ENCODE peak calls at places on chromosomes 16 and 17, in five cellular contexts. N is right atrium auricular region, J is mucosa of descending colon, A is colonic mucosa, F is kidney. T is an unnamed sample. For H3K9me3, the result is how much of the 10 kb centered on the place peaks cover.

GRCh38 chr16:12119562-12119961 is 143.0 kb downstream of the SNX29 start:
- DNase-seq in N (no peak), J (no peak), A (no peak), F (peak), T (peak)

GRCh38 chr16:81487301-81487720 is 42.7 kb downstream of the CMIP start:
- DNase-seq in N (no peak), J (no peak), A (no peak), F (peak), T (no peak)

GRCh38 chr17:47989700-47990099 is 18.8 kb downstream of the CDK5RAP3 start:
- DNase-seq in N (no peak), J (no peak), A (no peak), F (no peak), T (no peak)

GRCh38 chr16:56294599-56294998 is 103.3 kb downstream of the GNAO1 start:
- DNase-seq in N (no peak), J (no peak), A (no peak), F (no peak), T (no peak)

GRCh38 chr17:40060887-40061480 is 1.8 kb upstream of the THRA start:
- DNase-seq in N (no peak), J (no peak), A (no peak), F (no peak), T (no peak)

GRCh38 chr16:53372942-53373871 is 61.1 kb upstream of the RBL2 start:
- DNase-seq in N (no peak), J (peak), A (peak), F (peak), T (peak)

GRCh38 chr16:49654425-49654824 is 201.5 kb downstream of the ZNF423 start:
- DNase-seq in N (no peak), J (no peak), A (no peak), F (no peak), T (no peak)

GRCh38 chr17:82231562-82232321 is 2.9 kb downstream of the SLC16A3 start:
- DNase-seq in N (peak), J (peak), A (peak), F (peak), T (peak)

GRCh38 chr16:82016268-82016667 is 5.0 kb upstream of the SDR42E1 start:
- DNase-seq in N (no peak), J (no peak), A (peak), F (no peak), T (no peak)

GRCh38 chr17:66177048-66177447 is 14.9 kb downstream of the CEP112 start:
- DNase-seq in N (no peak), J (no peak), A (no peak), F (no peak), T (no peak)

GRCh38 chr17:50196826-50197225 is 4.6 kb downstream of the COL1A1 start:
- DNase-seq in N (no peak), J (no peak), A (no peak), F (no peak), T (no peak)

GRCh38 chr17:66542967-66543525 is 240.6 kb downstream of the PRKCA start:
- DNase-seq in N (no peak), J (no peak), A (no peak), F (no peak), T (no peak)

GRCh38 chr17:75073618-75074047 is 14.1 kb upstream of the SLC16A5 start:
- DNase-seq in N (no peak), J (no peak), A (no peak), F (peak), T (no peak)

GRCh38 chr16:31094088-31094423 is 541 bp downstream of the VKORC1 start:
- DNase-seq in N (no peak), J (no peak), A (peak), F (no peak), T (no peak)

GRCh38 chr17:57484081-57484666 is 227.9 kb downstream of the MSI2 start:
- DNase-seq in N (no peak), J (no peak), A (no peak), F (no peak), T (no peak)

GRCh38 chr16:19753815-19754643 is 36.0 kb downstream of the IQCK start:
- DNase-seq in N (no peak), J (no peak), A (peak), F (no peak), T (peak)

GRCh38 chr16:4415538-4416199 is 727 bp downstream of the CORO7 start:
- DNase-seq in N (no peak), J (peak), A (peak), F (peak), T (peak)

GRCh38 chr17:79835953-79836951 is 3.0 kb downstream of the CBX4 start:
- DNase-seq in N (no peak), J (peak), A (peak), F (peak), T (peak)

GRCh38 chr17:28723159-28723835 is 2.7 kb downstream of the TLCD1 start:
- DNase-seq in N (no peak), J (no peak), A (no peak), F (no peak), T (no peak)

GRCh38 chr17:62718420-62718819 is 89.7 kb downstream of the MARCHF10 start:
- DNase-seq in N (no peak), J (no peak), A (no peak), F (no peak), T (no peak)

GRCh38 chr16:28623172-28623711 is 13.4 kb upstream of the SULT1A1 start:
- DNase-seq in N (no peak), J (peak), A (peak), F (peak), T (peak)

GRCh38 chr16:59356709-59357108 is 622.6 kb upstream of the GOT2 start:
- DNase-seq in N (no peak), J (no peak), A (no peak), F (no peak), T (no peak)

GRCh38 chr16:88711750-88712340 is 5.5 kb downstream of the CTU2 start:
- DNase-seq in N (no peak), J (no peak), A (no peak), F (no peak), T (no peak)

GRCh38 chr17:72175787-72176515 is 55.1 kb downstream of the SOX9 start:
- DNase-seq in N (no peak), J (no peak), A (no peak), F (peak), T (no peak)

GRCh38 chr17:43170140-43170765 is 761 bp upstream of the NBR1 start:
- DNase-seq in N (peak), J (peak), A (peak), F (peak), T (peak)

GRCh38 chr17:50475362-50475761 is 3.3 kb upstream of the RSAD1 start:
- DNase-seq in N (no peak), J (peak), A (no peak), F (no peak), T (no peak)

GRCh38 chr16:84836234-84836647 is 16.5 kb downstream of the CRISPLD2 start:
- DNase-seq in N (peak), J (peak), A (no peak), F (peak), T (peak)

GRCh38 chr17:6313835-6314234 is 121.1 kb downstream of the AIPL1 start:
- DNase-seq in N (no peak), J (no peak), A (no peak), F (no peak), T (no peak)

GRCh38 chr17:11980813-11981212 is 16.5 kb downstream of the ZNF18 start:
- DNase-seq in N (no peak), J (no peak), A (no peak), F (no peak), T (no peak)
- TF ChIP-seq CTCF in N (no peak), J (no peak), A (no peak), F (no peak), T (no peak)

DNA sequence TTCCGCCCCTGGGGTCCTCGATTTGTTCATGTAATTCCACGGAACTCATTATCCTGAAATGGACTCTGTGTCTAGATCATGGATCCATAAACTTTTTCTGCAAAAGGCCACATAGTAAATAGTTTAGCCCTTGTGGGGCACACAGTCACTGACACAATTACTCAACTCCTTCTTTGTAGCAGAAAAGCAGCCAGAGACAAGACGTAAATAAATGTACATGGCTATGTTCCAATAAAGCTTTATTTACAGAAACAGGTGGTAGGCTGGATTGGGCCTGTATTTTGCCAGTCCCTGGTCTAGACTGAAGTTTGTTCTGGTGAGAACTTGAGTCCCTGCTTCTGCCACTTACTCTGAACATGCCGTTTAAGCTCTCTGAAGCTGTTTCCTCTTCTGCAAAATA is 62.0 kb upstream of the FOXF1 start:
- DNase-seq in N (no peak), J (no peak), A (no peak), F (no peak), T (no peak)
- H3K9me3 ChIP-seq in N (under half), J (under half), A (under half), F (under half), T (under half)

GRCh38 chr16:2271848-2272461 is 4.0 kb upstream of the RNPS1 start:
- DNase-seq in N (no peak), J (peak), A (no peak), F (no peak), T (no peak)

GRCh38 chr16:2275476-2276450 is 7.8 kb upstream of the RNPS1 start:
- DNase-seq in N (no peak), J (no peak), A (no peak), F (no peak), T (no peak)

GRCh38 chr16:2273484-2273883 is 5.6 kb upstream of the RNPS1 start:
- DNase-seq in N (no peak), J (no peak), A (no peak), F (no peak), T (no peak)

GRCh38 chr16:2276501-2277195 is 8.7 kb upstream of the RNPS1 start:
- DNase-seq in N (no peak), J (no peak), A (no peak), F (no peak), T (no peak)

DNA sequence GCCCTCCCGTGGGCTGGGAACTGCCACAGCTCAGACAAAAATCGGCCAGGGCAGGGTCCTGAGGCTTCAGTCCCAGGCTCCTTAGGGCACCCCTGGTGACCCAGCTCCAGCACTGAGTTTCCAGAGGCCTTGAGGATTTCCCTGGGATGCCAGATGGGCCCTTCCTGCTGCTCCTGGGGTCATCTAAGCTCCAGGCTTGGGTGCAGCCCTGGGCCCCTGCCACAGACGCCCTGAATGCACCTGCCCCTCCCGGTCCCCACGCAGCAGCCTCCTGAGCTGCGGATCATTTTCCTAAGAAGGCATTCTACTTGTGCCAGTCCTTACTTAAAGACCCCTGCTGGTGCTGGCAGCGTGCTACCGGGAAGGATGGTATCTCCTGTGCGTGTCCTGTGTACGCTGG is 6.0 kb upstream of the RNPS1 start:
- DNase-seq in N (no peak), J (no peak), A (no peak), F (no peak), T (no peak)
- TF ChIP-seq CTCF in N (no peak), J (no peak), A (no peak), F (no peak), T (no peak)

GRCh38 chr17:22233382-22233781 is 541.1 kb downstream of the KCNJ18 start:
- DNase-seq in N (no peak), J (no peak), A (no peak), F (no peak), T (no peak)
- H3K9me3 ChIP-seq in N (under half), J (half or more), A (under half), F (under half), T (under half)

GRCh38 chr17:55172612-55173011 is 92.1 kb upstream of the HLF start:
- DNase-seq in N (no peak), J (no peak), A (no peak), F (no peak), T (no peak)

GRCh38 chr17:55175788-55176425 is 88.9 kb upstream of the HLF start:
- DNase-seq in N (no peak), J (no peak), A (no peak), F (no peak), T (no peak)

GRCh38 chr17:55174133-55174532 is 90.6 kb upstream of the HLF start:
- DNase-seq in N (no peak), J (no peak), A (no peak), F (no peak), T (no peak)

GRCh38 chr17:55177914-55178217 is 86.9 kb upstream of the HLF start:
- DNase-seq in N (no peak), J (no peak), A (no peak), F (no peak), T (no peak)

DNA sequence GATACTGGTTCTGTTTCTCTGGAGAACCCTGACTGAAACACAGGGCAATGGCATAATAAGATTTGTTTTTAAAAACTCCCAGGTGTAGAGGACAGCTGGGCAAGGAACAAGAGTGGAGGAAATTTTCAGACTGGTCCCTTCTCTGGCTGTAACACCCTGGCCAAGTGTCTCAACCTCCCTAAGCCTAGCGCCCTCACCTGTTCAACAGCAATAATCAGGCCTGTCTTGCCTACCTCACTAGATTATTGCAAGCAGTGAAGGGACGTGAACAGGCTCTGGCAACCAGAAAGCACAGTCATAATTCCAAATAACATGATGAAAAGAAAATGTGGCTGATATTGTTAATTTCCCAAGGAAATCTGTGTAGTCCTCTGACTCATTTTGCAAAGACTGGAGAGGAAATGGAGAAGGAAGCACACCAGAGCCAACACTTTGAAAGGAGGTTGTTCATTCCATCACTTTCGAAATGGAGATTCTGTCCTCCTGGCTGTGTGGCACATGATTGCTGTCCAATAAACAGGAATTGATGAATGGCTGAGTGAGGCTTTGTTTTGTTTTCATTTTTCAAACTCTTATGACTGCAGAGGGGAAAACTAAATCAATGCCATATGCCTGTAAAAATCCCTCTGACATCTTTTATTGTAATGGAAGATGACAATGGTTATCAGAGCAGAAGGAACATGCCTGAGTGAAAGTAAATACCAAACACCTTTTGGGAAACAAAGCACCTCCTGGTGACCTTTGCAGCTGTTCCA is 87.4 kb upstream of the HLF start:
- DNase-seq in N (no peak), J (no peak), A (no peak), F (no peak), T (no peak)
- TF ChIP-seq CTCF in N (no peak), J (no peak), A (no peak), F (no peak), T (no peak)

GRCh38 chr16:3295783-3296182 is 9.4 kb downstream of the TIGD7 start:
- DNase-seq in N (no peak), J (no peak), A (no peak), F (no peak), T (no peak)
- H3K9me3 ChIP-seq in N (half or more), J (half or more), A (under half), F (under half), T (half or more)

DNA sequence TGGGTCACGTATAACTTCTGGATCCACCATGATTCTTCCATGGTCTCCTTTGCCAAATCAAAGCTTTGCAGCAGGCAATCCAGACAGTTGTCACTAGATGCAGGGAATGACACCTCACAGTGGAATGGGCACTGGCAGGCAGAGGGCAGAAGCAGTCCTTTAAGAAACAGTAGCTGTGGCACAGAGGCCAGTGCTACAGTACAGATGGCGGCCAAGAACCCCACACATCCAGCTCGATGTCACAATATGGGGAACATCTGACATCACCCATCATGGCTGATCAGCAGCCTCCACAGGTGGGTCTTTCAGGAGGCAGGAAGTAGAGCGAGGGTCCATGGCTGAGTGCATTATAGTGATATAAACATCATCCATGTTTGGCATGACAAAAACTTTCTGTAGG is 18.8 kb upstream of the ERN1 start:
- DNase-seq in N (peak), J (no peak), A (no peak), F (no peak), T (peak)
- TF ChIP-seq CTCF in N (peak), J (no peak), A (no peak), F (no peak), T (no peak)

DNA sequence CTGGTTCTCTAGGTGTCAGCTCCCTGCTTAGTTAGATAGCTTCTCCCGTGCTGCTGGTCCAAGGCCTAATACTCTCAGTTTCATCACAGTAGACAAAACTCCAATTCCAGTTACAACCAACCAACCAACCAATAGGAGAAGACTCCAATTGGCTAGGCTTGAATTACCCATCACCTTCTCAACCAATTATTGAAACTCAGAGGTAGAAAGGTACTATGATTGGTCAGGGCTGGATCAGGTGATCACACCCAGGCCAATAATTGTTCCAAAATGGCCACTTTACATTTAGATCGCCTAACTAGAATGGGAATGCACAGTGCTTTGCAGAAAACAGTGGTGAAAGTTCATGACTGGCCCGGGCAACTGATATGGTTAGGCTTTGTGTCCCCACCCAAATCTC is 49.5 kb upstream of the CRHR1 start:
- DNase-seq in N (no peak), J (no peak), A (no peak), F (no peak), T (no peak)
- H3K9me3 ChIP-seq in N (under half), J (under half), A (under half), F (under half), T (under half)

GRCh38 chr17:37361543-37361942 is 14.2 kb upstream of the C17orf78 start:
- DNase-seq in N (no peak), J (no peak), A (no peak), F (no peak), T (no peak)

GRCh38 chr17:37360632-37361031 is 15.2 kb upstream of the C17orf78 start:
- DNase-seq in N (no peak), J (no peak), A (no peak), F (no peak), T (no peak)

GRCh38 chr17:37359682-37360188 is 16.1 kb upstream of the C17orf78 start:
- DNase-seq in N (peak), J (no peak), A (no peak), F (no peak), T (no peak)

GRCh38 chr17:37358098-37358829 is 17.5 kb upstream of the C17orf78 start:
- DNase-seq in N (peak), J (peak), A (peak), F (no peak), T (peak)

DNA sequence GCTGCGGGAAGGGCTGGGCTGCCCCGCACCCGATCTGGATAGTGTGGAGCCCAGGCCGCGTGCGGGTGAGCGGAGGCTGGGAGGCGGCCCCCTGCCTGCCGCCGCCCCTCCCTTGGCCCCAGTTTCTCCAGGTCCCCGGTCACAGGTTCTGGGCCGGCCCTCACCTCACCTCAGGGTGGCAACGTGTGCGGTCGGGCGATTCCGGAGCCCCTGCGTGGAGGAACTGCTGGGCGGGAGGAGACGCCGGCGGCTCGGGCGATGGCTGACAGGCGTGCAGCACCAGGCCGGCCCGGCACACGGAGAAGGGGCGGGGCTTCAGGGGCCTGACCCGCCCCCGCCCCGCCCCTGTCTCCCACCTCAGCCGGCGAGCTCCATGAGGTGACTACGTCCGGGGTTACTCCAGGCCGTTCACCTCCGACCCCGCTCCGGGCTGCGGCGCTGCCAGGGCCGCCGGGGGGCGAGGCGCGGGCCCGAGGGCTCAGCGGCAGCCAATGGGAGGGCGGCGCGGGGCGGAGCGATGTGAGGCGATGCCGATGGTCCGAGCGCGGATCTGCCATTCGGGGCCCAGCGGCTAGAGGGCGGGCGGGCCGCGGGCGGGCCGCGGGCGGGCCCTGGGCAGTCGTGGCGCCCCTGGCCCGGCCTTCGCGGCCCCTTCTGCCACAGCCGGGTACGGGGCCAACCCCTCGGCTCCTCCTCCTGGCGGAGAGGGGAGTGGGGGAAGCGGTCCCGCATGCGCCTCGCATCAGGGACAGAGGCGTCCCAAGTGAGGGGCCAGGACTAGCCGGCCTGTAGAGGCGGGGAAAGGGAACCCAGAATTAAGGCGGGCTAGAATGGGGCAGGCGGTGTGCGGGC is 16.7 kb upstream of the C17orf78 start:
- DNase-seq in N (peak), J (peak), A (peak), F (peak), T (peak)
- TF ChIP-seq CTCF in N (peak), J (peak), A (peak), F (no peak), T (no peak)